ENCODE peak calls at places on chromosomes 1 and 21, in nine cellular contexts. S is endothelial cell of umbilical vein, X is GM23248, W is SK-N-MC, E is neural progenitor cell, K is H1, L is hepatocyte, H is fibroblast of lung, P is A673. C is an unnamed sample.
A peak's percentile ranks its signal among the peaks of the same experiment; 100 is the strongest.

GRCh38 chr1:193434319-193434718 is 247.9 kb upstream of the B3GALT2 start:
- DNase-seq in S (peak; percentile 73), X (no peak), W (no peak), E (no peak), K (no peak), L (no peak), H (peak; percentile 60), P (peak; percentile 50), C (peak; percentile 42)

GRCh38 chr1:154520333-154520732 is 18.1 kb upstream of the SHE start:
- DNase-seq in S (peak; percentile 66), X (no peak), W (no peak), E (no peak), K (no peak), L (no peak), H (peak; percentile 5), P (no peak), C (no peak)

GRCh38 chr1:230355128-230355527 is 71.0 kb downstream of the PGBD5 start:
- DNase-seq in S (no peak), X (no peak), W (no peak), E (no peak), K (no peak), L (no peak), H (no peak), P (no peak), C (no peak)

GRCh38 chr1:55278378-55278777 is 63.2 kb upstream of the USP24 start:
- DNase-seq in S (no peak), X (no peak), W (no peak), E (no peak), K (no peak), L (no peak), H (no peak), P (no peak), C (no peak)

GRCh38 chr21:40793057-40793456 is 53.9 kb downstream of the DSCAM start:
- DNase-seq in S (no peak), X (no peak), W (no peak), E (no peak), K (no peak), L (no peak), H (peak; percentile 68), P (no peak), C (peak; percentile 55)

GRCh38 chr1:15959847-15960446 is 16.0 kb downstream of the ZBTB17 start:
- DNase-seq in S (peak; percentile 24), X (no peak), W (no peak), E (no peak), K (no peak), L (no peak), H (no peak), P (no peak), C (no peak)

GRCh38 chr1:108858541-108858940 is 1.6 kb upstream of the AKNAD1 start:
- DNase-seq in S (no peak), X (no peak), W (no peak), E (no peak), K (no peak), L (no peak), H (no peak), P (peak; percentile 14), C (no peak)

GRCh38 chr1:108533351-108534083 is 26.4 kb upstream of the EEIG2 start:
- DNase-seq in S (no peak), X (no peak), W (no peak), E (no peak), K (no peak), L (no peak), H (no peak), P (no peak), C (no peak)

GRCh38 chr1:151399890-151400235 is 490 bp downstream of the PSMB4 start:
- DNase-seq in S (no peak), X (peak; percentile 77), W (no peak), E (peak; percentile 59), K (no peak), L (peak; percentile 33), H (peak; percentile 25), P (peak; percentile 42), C (peak; percentile 4)

GRCh38 chr1:50421768-50422674 is 1.2 kb downstream of the DMRTA2 start:
- DNase-seq in S (no peak), X (no peak), W (no peak), E (peak; percentile 43), K (no peak), L (no peak), H (no peak), P (no peak), C (no peak)
- TF ChIP-seq EZH2 in S (no peak), X (peak; percentile 85), W (no peak), E (peak; percentile 84), K (no peak), L (peak; percentile 62), H (no peak), P (no peak), C (peak; percentile 20)

GRCh38 chr1:41483960-41484844 is at the start of gene EDN2:
- DNase-seq in S (no peak), X (peak; percentile 17), W (no peak), E (peak; percentile 51), K (no peak), L (no peak), H (no peak), P (no peak), C (no peak)

GRCh38 chr1:41481109-41481775 is 3.2 kb downstream of the EDN2 start:
- DNase-seq in S (no peak), X (no peak), W (no peak), E (no peak), K (no peak), L (no peak), H (no peak), P (no peak), C (no peak)

GRCh38 chr1:41480204-41481108 is 4.0 kb downstream of the EDN2 start:
- DNase-seq in S (no peak), X (no peak), W (no peak), E (no peak), K (no peak), L (no peak), H (no peak), P (no peak), C (no peak)

GRCh38 chr1:41482906-41483895 is 1.3 kb downstream of the EDN2 start:
- DNase-seq in S (no peak), X (no peak), W (no peak), E (no peak), K (no peak), L (no peak), H (no peak), P (no peak), C (no peak)

GRCh38 chr1:41482001-41482765 is 2.3 kb downstream of the EDN2 start:
- DNase-seq in S (no peak), X (no peak), W (no peak), E (no peak), K (no peak), L (no peak), H (peak; percentile 63), P (peak; percentile 73), C (no peak)
- H3K27ac ChIP-seq in S (no peak overlapping the region), X (no peak overlapping the region), W (no peak overlapping the region), E (no peak overlapping the region), K (no peak overlapping the region), L (peak overlapping the region; percentile 73), H (no peak overlapping the region), P (peak overlapping the region; percentile 15), C (no peak overlapping the region)

DNA sequence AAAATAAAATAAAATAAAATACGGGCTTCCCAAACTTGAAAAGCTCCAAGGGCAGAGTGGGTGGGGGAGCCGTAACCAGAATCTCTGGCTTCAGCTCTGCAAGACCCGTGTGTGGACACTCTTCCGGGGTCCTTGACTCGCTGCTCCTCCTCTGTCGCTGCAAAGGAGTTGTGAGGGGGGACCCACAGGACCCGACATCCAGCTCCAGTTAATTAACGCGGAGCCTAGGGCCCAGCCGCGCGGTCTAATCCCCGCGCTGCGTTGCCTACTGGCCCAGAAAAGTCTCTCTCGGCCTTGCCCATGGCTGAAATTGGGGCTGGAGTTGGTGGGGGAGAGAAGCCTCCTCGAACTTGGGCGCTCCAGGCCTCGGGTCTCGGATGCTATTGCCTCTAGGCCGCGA is 1.8 kb downstream of the LMX1A start:
- DNase-seq in S (no peak), X (no peak), W (no peak), E (peak; percentile 70), K (no peak), L (no peak), H (no peak), P (no peak), C (no peak)
- TF ChIP-seq EZH2 in S (peak; percentile 60), X (no peak), W (no peak), E (peak; percentile 68), K (no peak), L (peak; percentile 71), H (peak; percentile 12), P (no peak), C (no peak)

GRCh38 chr1:211648336-211648735 is 27.1 kb downstream of the NEK2 start:
- DNase-seq in S (peak; percentile 89), X (no peak), W (no peak), E (no peak), K (no peak), L (peak; percentile 81), H (peak; percentile 59), P (no peak), C (no peak)
- H3K27ac ChIP-seq in S (peak overlapping the region; percentile 51), X (no peak overlapping the region), W (no peak overlapping the region), E (no peak overlapping the region), K (no peak overlapping the region), L (peak overlapping the region; percentile 95), H (no peak overlapping the region), P (no peak overlapping the region), C (no peak overlapping the region)

GRCh38 chr1:63329621-63330330 is 7.4 kb downstream of the FOXD3 start:
- DNase-seq in S (no peak), X (no peak), W (no peak), E (no peak), K (no peak), L (no peak), H (no peak), P (no peak), C (no peak)
- TF ChIP-seq EZH2 in S (peak; percentile 99), X (no peak), W (no peak), E (peak; percentile 45), K (peak; percentile 72), L (peak; percentile 82), H (peak; percentile 74), P (no peak), C (peak; percentile 77)

DNA sequence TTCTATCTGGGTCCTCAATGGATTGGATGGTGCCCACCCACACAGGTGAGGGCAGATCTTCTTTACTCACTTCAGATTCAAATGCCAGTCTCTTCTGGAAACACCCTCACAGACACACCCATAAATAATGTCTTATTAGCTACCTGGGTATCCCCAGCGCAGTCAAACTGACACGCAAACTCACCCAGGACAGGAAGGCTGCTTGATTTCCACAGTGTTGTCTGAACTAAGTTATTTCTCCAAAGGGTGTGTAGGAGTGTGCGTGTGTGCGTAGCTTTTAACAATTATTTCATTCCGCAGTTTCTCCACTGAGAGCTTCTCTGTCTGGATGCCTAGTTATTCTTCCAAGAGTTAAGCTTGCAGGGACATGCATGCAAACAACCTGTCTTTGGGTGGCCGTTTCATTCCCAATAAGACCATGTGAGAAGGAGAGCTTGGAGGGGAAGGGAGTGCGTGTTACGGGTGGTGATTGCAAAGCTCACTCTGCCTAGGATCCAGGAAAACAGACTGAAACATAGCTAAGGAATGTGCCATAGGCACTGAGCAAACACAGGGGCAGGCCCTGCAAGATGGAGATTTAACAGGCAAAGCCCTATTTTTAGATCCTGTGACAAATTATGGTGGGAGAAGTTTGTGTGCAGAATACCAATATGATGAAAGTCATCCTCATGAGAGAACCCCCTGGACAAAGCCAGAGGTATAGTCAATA is 269.7 kb downstream of the DYRK1A start:
- DNase-seq in S (peak; percentile 71), X (peak; percentile 86), W (no peak), E (no peak), K (no peak), L (peak; percentile 66), H (peak; percentile 73), P (no peak), C (peak; percentile 66)
- H3K27ac ChIP-seq in S (peak overlapping the region; percentile 29), X (peak overlapping the region; percentile 67), W (no peak overlapping the region), E (no peak overlapping the region), K (no peak overlapping the region), L (peak overlapping the region; percentile 93), H (no peak overlapping the region), P (no peak overlapping the region), C (peak overlapping the region; percentile 79)

C was measured in astrocyte.